ENCODE peak calls at places on chromosomes 6 and 20, in six cellular contexts. One of them, this sample, is unnamed.

GRCh38 chr6:35363293-35363750 is 21.0 kb downstream of the PPARD start:
- DNase-seq in SK-MEL-5: no peak
- DNase-seq in NCI-H1105 treated with DMSO at 0.1 percent for 48 hours: peak; percentile 53
- DNase-seq in stimulated activated CD4-positive, alpha-beta T cell treated with anti-CD3 and anti-CD28 coated beads, Interleukin-2, amount 100 ng/mL, for 48 hours: no peak
- DNase-seq in activated effector memory CD4-positive, alpha-beta T cell treated with Interleukin-2 at 50 U/mL for 16 hours: no peak
- DNase-seq in aorta: peak; percentile 51
- DNase-seq in this sample: peak; percentile 55

GRCh38 chr6:155201461-155202226 is 62.2 kb upstream of the CLDN20 start:
- DNase-seq in NCI-H1105 treated with DMSO at 0.1 percent for 48 hours: peak; percentile 64
- DNase-seq in aorta: no peak
- DNase-seq in activated effector memory CD4-positive, alpha-beta T cell treated with Interleukin-2 at 50 U/mL for 16 hours: no peak
- DNase-seq in SK-MEL-5: no peak
- DNase-seq in stimulated activated CD4-positive, alpha-beta T cell treated with anti-CD3 and anti-CD28 coated beads, Interleukin-2, amount 100 ng/mL, for 48 hours: no peak
- DNase-seq in this sample: no peak

GRCh38 chr6:52555531-52556228 is 21.2 kb downstream of the TRAM2 start:
- DNase-seq in aorta: no peak
- DNase-seq in activated effector memory CD4-positive, alpha-beta T cell treated with Interleukin-2 at 50 U/mL for 16 hours: no peak
- DNase-seq in SK-MEL-5: no peak
- DNase-seq in stimulated activated CD4-positive, alpha-beta T cell treated with anti-CD3 and anti-CD28 coated beads, Interleukin-2, amount 100 ng/mL, for 48 hours: no peak
- DNase-seq in NCI-H1105 treated with DMSO at 0.1 percent for 48 hours: no peak
- DNase-seq in this sample: no peak

GRCh38 chr6:75084872-75085381 is 120.9 kb downstream of the COL12A1 start:
- DNase-seq in aorta: no peak
- DNase-seq in NCI-H1105 treated with DMSO at 0.1 percent for 48 hours: peak; percentile 33
- DNase-seq in activated effector memory CD4-positive, alpha-beta T cell treated with Interleukin-2 at 50 U/mL for 16 hours: no peak
- DNase-seq in SK-MEL-5: no peak
- DNase-seq in stimulated activated CD4-positive, alpha-beta T cell treated with anti-CD3 and anti-CD28 coated beads, Interleukin-2, amount 100 ng/mL, for 48 hours: no peak
- DNase-seq in this sample: no peak

GRCh38 chr6:2948228-2949025 is 22.9 kb downstream of the SERPINB6 start:
- DNase-seq in aorta: no peak
- DNase-seq in stimulated activated CD4-positive, alpha-beta T cell treated with anti-CD3 and anti-CD28 coated beads, Interleukin-2, amount 100 ng/mL, for 48 hours: no peak
- DNase-seq in SK-MEL-5: no peak
- DNase-seq in NCI-H1105 treated with DMSO at 0.1 percent for 48 hours: no peak
- DNase-seq in activated effector memory CD4-positive, alpha-beta T cell treated with Interleukin-2 at 50 U/mL for 16 hours: no peak
- DNase-seq in this sample: no peak

GRCh38 chr6:76940186-76940585 is 523.1 kb downstream of the HTR1B start:
- DNase-seq in stimulated activated CD4-positive, alpha-beta T cell treated with anti-CD3 and anti-CD28 coated beads, Interleukin-2, amount 100 ng/mL, for 48 hours: no peak
- DNase-seq in aorta: no peak
- DNase-seq in activated effector memory CD4-positive, alpha-beta T cell treated with Interleukin-2 at 50 U/mL for 16 hours: no peak
- DNase-seq in SK-MEL-5: no peak
- DNase-seq in NCI-H1105 treated with DMSO at 0.1 percent for 48 hours: no peak
- DNase-seq in this sample: no peak

GRCh38 chr20:64261138-64261537 is 5.6 kb downstream of the PCMTD2 start:
- DNase-seq in NCI-H1105 treated with DMSO at 0.1 percent for 48 hours: no peak
- DNase-seq in activated effector memory CD4-positive, alpha-beta T cell treated with Interleukin-2 at 50 U/mL for 16 hours: no peak
- DNase-seq in stimulated activated CD4-positive, alpha-beta T cell treated with anti-CD3 and anti-CD28 coated beads, Interleukin-2, amount 100 ng/mL, for 48 hours: no peak
- DNase-seq in aorta: no peak
- DNase-seq in SK-MEL-5: no peak
- DNase-seq in this sample: no peak

GRCh38 chr6:37665309-37665708 is 32.4 kb downstream of the MDGA1 start:
- DNase-seq in SK-MEL-5: no peak
- DNase-seq in NCI-H1105 treated with DMSO at 0.1 percent for 48 hours: no peak
- DNase-seq in activated effector memory CD4-positive, alpha-beta T cell treated with Interleukin-2 at 50 U/mL for 16 hours: no peak
- DNase-seq in aorta: no peak
- DNase-seq in stimulated activated CD4-positive, alpha-beta T cell treated with anti-CD3 and anti-CD28 coated beads, Interleukin-2, amount 100 ng/mL, for 48 hours: no peak
- DNase-seq in this sample: no peak

GRCh38 chr20:49288784-49289696 is 11.2 kb upstream of the ZNFX1 start:
- DNase-seq in activated effector memory CD4-positive, alpha-beta T cell treated with Interleukin-2 at 50 U/mL for 16 hours: no peak
- DNase-seq in SK-MEL-5: peak; percentile 4
- DNase-seq in stimulated activated CD4-positive, alpha-beta T cell treated with anti-CD3 and anti-CD28 coated beads, Interleukin-2, amount 100 ng/mL, for 48 hours: no peak
- DNase-seq in NCI-H1105 treated with DMSO at 0.1 percent for 48 hours: no peak
- DNase-seq in aorta: no peak
- DNase-seq in this sample: no peak

GRCh38 chr6:33746036-33746600 is 587 bp downstream of the IP6K3 start:
- DNase-seq in activated effector memory CD4-positive, alpha-beta T cell treated with Interleukin-2 at 50 U/mL for 16 hours: no peak
- DNase-seq in NCI-H1105 treated with DMSO at 0.1 percent for 48 hours: no peak
- DNase-seq in SK-MEL-5: no peak
- DNase-seq in stimulated activated CD4-positive, alpha-beta T cell treated with anti-CD3 and anti-CD28 coated beads, Interleukin-2, amount 100 ng/mL, for 48 hours: no peak
- DNase-seq in aorta: no peak
- DNase-seq in this sample: no peak

GRCh38 chr6:132687306-132687705 is 26.5 kb downstream of the VNN1 start:
- DNase-seq in stimulated activated CD4-positive, alpha-beta T cell treated with anti-CD3 and anti-CD28 coated beads, Interleukin-2, amount 100 ng/mL, for 48 hours: no peak
- DNase-seq in NCI-H1105 treated with DMSO at 0.1 percent for 48 hours: no peak
- DNase-seq in activated effector memory CD4-positive, alpha-beta T cell treated with Interleukin-2 at 50 U/mL for 16 hours: no peak
- DNase-seq in aorta: no peak
- DNase-seq in SK-MEL-5: no peak
- DNase-seq in this sample: no peak

GRCh38 chr20:48102821-48103635 is 317.7 kb upstream of the SULF2 start:
- DNase-seq in aorta: no peak
- DNase-seq in stimulated activated CD4-positive, alpha-beta T cell treated with anti-CD3 and anti-CD28 coated beads, Interleukin-2, amount 100 ng/mL, for 48 hours: no peak
- DNase-seq in SK-MEL-5: no peak
- DNase-seq in NCI-H1105 treated with DMSO at 0.1 percent for 48 hours: no peak
- DNase-seq in activated effector memory CD4-positive, alpha-beta T cell treated with Interleukin-2 at 50 U/mL for 16 hours: no peak
- DNase-seq in this sample: peak; percentile 91

GRCh38 chr20:50369225-50370035 is 140.8 kb upstream of the PTPN1 start:
- DNase-seq in SK-MEL-5: no peak
- DNase-seq in NCI-H1105 treated with DMSO at 0.1 percent for 48 hours: peak; percentile 92
- DNase-seq in activated effector memory CD4-positive, alpha-beta T cell treated with Interleukin-2 at 50 U/mL for 16 hours: no peak
- DNase-seq in aorta: no peak
- DNase-seq in stimulated activated CD4-positive, alpha-beta T cell treated with anti-CD3 and anti-CD28 coated beads, Interleukin-2, amount 100 ng/mL, for 48 hours: no peak
- DNase-seq in this sample: no peak

GRCh38 chr6:336159-337114 is 44.1 kb downstream of the DUSP22 start:
- DNase-seq in SK-MEL-5: no peak
- DNase-seq in aorta: no peak
- DNase-seq in activated effector memory CD4-positive, alpha-beta T cell treated with Interleukin-2 at 50 U/mL for 16 hours: no peak
- DNase-seq in stimulated activated CD4-positive, alpha-beta T cell treated with anti-CD3 and anti-CD28 coated beads, Interleukin-2, amount 100 ng/mL, for 48 hours: no peak
- DNase-seq in NCI-H1105 treated with DMSO at 0.1 percent for 48 hours: no peak
- DNase-seq in this sample: no peak

GRCh38 chr20:22523128-22523498 is 61.3 kb downstream of the FOXA2 start:
- DNase-seq in activated effector memory CD4-positive, alpha-beta T cell treated with Interleukin-2 at 50 U/mL for 16 hours: no peak
- DNase-seq in aorta: no peak
- DNase-seq in NCI-H1105 treated with DMSO at 0.1 percent for 48 hours: no peak
- DNase-seq in stimulated activated CD4-positive, alpha-beta T cell treated with anti-CD3 and anti-CD28 coated beads, Interleukin-2, amount 100 ng/mL, for 48 hours: no peak
- DNase-seq in SK-MEL-5: no peak
- DNase-seq in this sample: no peak

GRCh38 chr20:63659370-63659769 is 1.3 kb downstream of the RTEL1 start:
- DNase-seq in aorta: no peak
- DNase-seq in stimulated activated CD4-positive, alpha-beta T cell treated with anti-CD3 and anti-CD28 coated beads, Interleukin-2, amount 100 ng/mL, for 48 hours: no peak
- DNase-seq in SK-MEL-5: no peak
- DNase-seq in NCI-H1105 treated with DMSO at 0.1 percent for 48 hours: no peak
- DNase-seq in activated effector memory CD4-positive, alpha-beta T cell treated with Interleukin-2 at 50 U/mL for 16 hours: no peak
- DNase-seq in this sample: no peak

GRCh38 chr6:100568255-100568654 is 103.5 kb upstream of the SIM1 start:
- DNase-seq in SK-MEL-5: no peak
- DNase-seq in activated effector memory CD4-positive, alpha-beta T cell treated with Interleukin-2 at 50 U/mL for 16 hours: no peak
- DNase-seq in aorta: no peak
- DNase-seq in stimulated activated CD4-positive, alpha-beta T cell treated with anti-CD3 and anti-CD28 coated beads, Interleukin-2, amount 100 ng/mL, for 48 hours: no peak
- DNase-seq in NCI-H1105 treated with DMSO at 0.1 percent for 48 hours: no peak
- DNase-seq in this sample: no peak

This sample was measured in G401.